ENCODE peak calls at places on chromosomes 1 and 21, in nine cellular contexts. F, G, J, T, Y, P, V, S and I are unnamed samples.

GRCh38 chr1:102742426-102742825 is 365.9 kb downstream of the COL11A1 start:
- DNase-seq in Y (no peak), F (no peak), V (no peak), T (no peak), J (no peak), S (no peak), P (peak), G (no peak), I (no peak)

GRCh38 chr21:14737922-14738321 is 191.8 kb upstream of the SAMSN1 start:
- DNase-seq in F (peak), S (peak), T (peak), G (peak), P (peak), V (peak), J (peak), Y (peak), I (peak)

GRCh38 chr1:116122955-116123757 is 12.0 kb downstream of the MAB21L3 start:
- DNase-seq in S (no peak), Y (no peak), T (no peak), J (no peak), F (peak), V (no peak), P (peak), G (peak), I (no peak)

GRCh38 chr1:108007070-108007469 is 42.1 kb upstream of the VAV3 start:
- DNase-seq in V (no peak), S (no peak), J (no peak), P (no peak), F (no peak), G (no peak), Y (no peak), T (no peak), I (no peak)

GRCh38 chr1:156750191-156750931 is 1.1 kb downstream of the HDGF start:
- DNase-seq in G (no peak), Y (no peak), T (peak), J (peak), V (peak), S (no peak), F (no peak), P (no peak), I (peak)

GRCh38 chr1:232136136-232136535 is 493.8 kb downstream of the SIPA1L2 start:
- DNase-seq in T (no peak), P (no peak), J (no peak), S (no peak), F (no peak), Y (no peak), V (no peak), G (no peak), I (no peak)

GRCh38 chr1:115782571-115783281 is 14.2 kb upstream of the CASQ2 start:
- DNase-seq in J (peak), F (peak), S (no peak), Y (no peak), P (peak), G (peak), V (no peak), T (no peak), I (no peak)

GRCh38 chr21:25735895-25736597 is 1.3 kb downstream of the GABPA start:
- DNase-seq in T (no peak), S (no peak), V (peak), J (peak), Y (no peak), G (no peak), P (peak), F (no peak), I (no peak)

GRCh38 chr1:36512842-36513241 is 30.1 kb upstream of the CSF3R start:
- DNase-seq in P (no peak), T (no peak), S (no peak), Y (no peak), V (no peak), G (no peak), J (no peak), F (no peak), I (no peak)

GRCh38 chr1:109241841-109242301 is 7.5 kb upstream of the CELSR2 start:
- DNase-seq in F (no peak), S (no peak), P (no peak), V (peak), J (no peak), T (no peak), G (no peak), Y (no peak), I (no peak)

GRCh38 chr1:98921817-98922216 is 82.8 kb downstream of the PLPPR5 start:
- DNase-seq in S (no peak), V (no peak), T (no peak), P (no peak), J (no peak), F (no peak), G (no peak), Y (no peak), I (no peak)

GRCh38 chr1:29105822-29106221 is 17.9 kb downstream of the TMEM200B start:
- DNase-seq in F (peak), P (no peak), V (no peak), Y (no peak), T (no peak), S (no peak), G (no peak), J (no peak), I (no peak)

GRCh38 chr1:197393105-197393504 is 125.1 kb downstream of the CRB1 start:
- DNase-seq in Y (no peak), J (no peak), G (no peak), T (no peak), V (no peak), S (no peak), F (no peak), P (no peak), I (no peak)

GRCh38 chr1:186325239-186325638 is 49.8 kb downstream of the TPR start:
- DNase-seq in V (peak), S (no peak), T (no peak), J (peak), P (peak), Y (no peak), F (no peak), G (no peak), I (no peak)

GRCh38 chr1:209529233-209529632 is 54.3 kb upstream of the CAMK1G start:
- DNase-seq in Y (no peak), G (no peak), S (no peak), J (no peak), F (no peak), P (no peak), V (no peak), T (no peak), I (no peak)

GRCh38 chr1:194281372-194281771 is 1095.0 kb upstream of the B3GALT2 start:
- DNase-seq in J (no peak), T (no peak), V (no peak), F (no peak), Y (no peak), P (no peak), G (no peak), S (no peak), I (no peak)

GRCh38 chr1:65059930-65060538 is 88.0 kb upstream of the AK4 start:
- DNase-seq in V (peak), S (no peak), J (peak), P (peak), F (no peak), Y (no peak), T (no peak), G (no peak), I (no peak)

GRCh38 chr1:185281245-185281644 is 35.8 kb downstream of the IVNS1ABP start:
- DNase-seq in J (no peak), G (no peak), F (no peak), T (no peak), Y (no peak), P (no peak), S (no peak), V (no peak), I (no peak)

GRCh38 chr1:161082996-161083742 is 6.2 kb downstream of the NECTIN4 start:
- DNase-seq in V (no peak), J (no peak), F (peak), T (no peak), P (peak), G (peak), S (no peak), Y (no peak), I (peak)

GRCh38 chr1:54768093-54768492 is 3.8 kb upstream of the PARS2 start:
- DNase-seq in S (peak), V (peak), P (no peak), F (peak), G (no peak), T (no peak), J (peak), Y (peak), I (peak)